ENCODE peak calls at places on chromosomes 12 and 14, in eight cellular contexts. M is ovary; R is CD8-positive, alpha-beta memory T cell; O is MM.1S; G is H9; B is osteoblast; L is AG04450; I is keratinocyte. A is an unnamed sample.

GRCh38 chr14:99820702-99821331 is 27.6 kb downstream of the EML1 start:
- DNase-seq in M (no peak), R (no peak), O (no peak), G (no peak), B (no peak), L (no peak), I (no peak), A (no peak)

GRCh38 chr12:122356192-122356635 is 66.3 kb downstream of the CLIP1 start:
- DNase-seq in M (peak), R (peak), O (peak), G (peak), B (peak), L (peak), I (peak), A (no peak)

GRCh38 chr12:85781751-85782150 is 54.5 kb downstream of the RASSF9 start:
- DNase-seq in M (no peak), R (no peak), O (no peak), G (no peak), B (no peak), L (no peak), I (no peak), A (no peak)

GRCh38 chr14:89773151-89773550 is 181.4 kb downstream of the EFCAB11 start:
- DNase-seq in M (no peak), R (no peak), O (peak), G (no peak), B (no peak), L (no peak), I (no peak), A (no peak)

GRCh38 chr12:112170376-112170775 is 45.0 kb downstream of the TRAFD1 start:
- DNase-seq in M (no peak), R (no peak), O (no peak), G (no peak), B (peak), L (no peak), I (no peak), A (no peak)

GRCh38 chr14:21455912-21456667 is at the start of gene CHD8:
- DNase-seq in M (peak), R (peak), O (peak), G (peak), B (peak), L (peak), I (peak), A (peak)

GRCh38 chr12:4857472-4858291 is 52.0 kb upstream of the KCNA1 start:
- DNase-seq in M (peak), R (peak), O (peak), G (peak), B (peak), L (peak), I (no peak), A (no peak)

GRCh38 chr14:65850429-65851145 is 438.1 kb downstream of the FUT8 start:
- DNase-seq in M (no peak), R (peak), O (peak), G (no peak), B (no peak), L (no peak), I (no peak), A (no peak)

GRCh38 chr14:60753264-60754126 is 18.9 kb downstream of the MNAT1 start:
- DNase-seq in M (no peak), R (peak), O (peak), G (no peak), B (no peak), L (no peak), I (no peak), A (no peak)

GRCh38 chr14:80567905-80568512 is 356.7 kb upstream of the DIO2 start:
- DNase-seq in M (no peak), R (no peak), O (no peak), G (no peak), B (no peak), L (peak), I (peak), A (peak)

GRCh38 chr14:85296466-85297210 is 233.3 kb upstream of the FLRT2 start:
- DNase-seq in M (no peak), R (no peak), O (no peak), G (no peak), B (peak), L (peak), I (no peak), A (peak)

GRCh38 chr14:35470775-35471174 is 63.2 kb upstream of the INSM2 start:
- DNase-seq in M (no peak), R (no peak), O (no peak), G (no peak), B (no peak), L (no peak), I (no peak), A (no peak)

GRCh38 chr14:34363733-34364134 is 98.3 kb downstream of the SPTSSA start:
- DNase-seq in M (no peak), R (no peak), O (no peak), G (no peak), B (peak), L (no peak), I (peak), A (no peak)

GRCh38 chr12:51528852-51529545 is 62.0 kb upstream of the SCN8A start:
- DNase-seq in M (no peak), R (no peak), O (no peak), G (no peak), B (no peak), L (no peak), I (no peak), A (no peak)

GRCh38 chr12:53453953-53454640 is 2.2 kb downstream of the PCBP2 start:
- DNase-seq in M (no peak), R (no peak), O (peak), G (no peak), B (no peak), L (no peak), I (no peak), A (no peak)

GRCh38 chr14:90774316-90774715 is 41.9 kb downstream of the TTC7B start:
- DNase-seq in M (no peak), R (no peak), O (no peak), G (no peak), B (no peak), L (no peak), I (no peak), A (no peak)

GRCh38 chr14:25516838-25517237 is 466.9 kb upstream of the STXBP6 start:
- DNase-seq in M (no peak), R (no peak), O (no peak), G (peak), B (no peak), L (no peak), I (no peak), A (no peak)

GRCh38 chr12:22046968-22047390 is 961 bp downstream of the CMAS start:
- DNase-seq in M (no peak), R (no peak), O (no peak), G (no peak), B (peak), L (no peak), I (peak), A (no peak)

GRCh38 chr12:128586630-128587029 is 237.1 kb downstream of the SLC15A4 start:
- DNase-seq in M (no peak), R (no peak), O (no peak), G (no peak), B (no peak), L (no peak), I (no peak), A (no peak)

DNA sequence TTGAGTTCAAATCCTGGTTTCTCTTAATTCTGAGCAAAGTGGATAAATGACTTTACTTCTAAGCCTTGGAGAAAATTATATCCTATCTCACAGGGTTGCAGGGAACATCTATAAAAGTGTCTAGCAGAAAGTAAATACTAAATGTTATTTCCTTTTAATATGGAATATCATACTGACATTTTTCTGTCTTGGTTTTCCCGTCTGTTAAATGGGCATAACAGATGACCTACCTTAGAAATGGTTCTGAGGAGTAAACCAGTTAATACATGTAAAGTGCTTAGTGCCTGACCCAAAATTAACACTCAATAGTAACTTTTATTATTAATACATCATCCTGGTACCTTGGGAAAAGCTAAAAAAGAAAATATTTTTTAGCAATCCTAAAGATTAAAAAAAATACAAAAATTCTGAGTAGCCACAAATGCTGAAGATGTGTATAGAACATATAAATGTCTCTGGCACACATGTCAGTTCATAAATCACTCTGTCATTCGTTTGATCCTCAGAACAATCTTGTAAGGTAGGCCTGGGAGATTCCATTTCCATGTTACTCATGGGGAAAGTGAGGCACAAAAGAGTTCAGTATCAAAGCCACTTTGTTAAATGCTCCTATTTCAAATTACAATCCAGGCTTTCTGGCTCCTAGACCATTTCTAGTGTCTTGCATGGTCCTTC is 1.3 kb downstream of the VIPAS39 start:
- DNase-seq in M (no peak), R (no peak), O (no peak), G (no peak), B (no peak), L (no peak), I (no peak), A (no peak)
- H3K27ac ChIP-seq in M (no peak), R (no peak), O (no peak), G (no peak), B (no peak), L (no peak), I (no peak), A (no peak)

GRCh38 chr12:102653406-102653805 is 173.0 kb upstream of the IGF1 start:
- DNase-seq in M (no peak), R (no peak), O (no peak), G (no peak), B (peak), L (no peak), I (no peak), A (no peak)
- H3K27ac ChIP-seq in M (no peak), R (no peak), O (no peak), G (no peak), B (no peak), L (no peak), I (no peak), A (no peak)

DNA sequence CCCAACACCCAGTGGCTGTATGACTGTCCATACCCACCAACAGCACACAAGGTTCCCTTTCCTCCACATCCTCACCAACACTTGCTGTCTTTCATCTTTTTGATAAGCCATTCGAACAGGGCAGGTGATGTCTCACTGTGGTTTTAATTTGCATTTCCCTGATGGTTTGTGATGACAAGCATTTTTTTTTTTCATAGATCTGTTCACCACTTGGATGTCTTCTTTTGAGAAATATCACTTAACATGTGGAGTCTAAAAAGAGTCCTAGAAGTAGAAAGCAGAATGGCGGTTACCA is 198.1 kb upstream of the DIO3 start:
- DNase-seq in M (no peak), R (no peak), O (no peak), G (no peak), B (peak), L (no peak), I (no peak), A (no peak)
- H3K27ac ChIP-seq in M (no peak), R (no peak), O (no peak), G (no peak), B (no peak), L (no peak), I (no peak), A (no peak)

GRCh38 chr12:56487448-56488040 is 417 bp downstream of the GLS2 start:
- DNase-seq in M (peak), R (no peak), O (peak), G (peak), B (no peak), L (no peak), I (no peak), A (no peak)

GRCh38 chr12:56486694-56487093 is 1.3 kb downstream of the GLS2 start:
- DNase-seq in M (no peak), R (no peak), O (no peak), G (no peak), B (no peak), L (no peak), I (no peak), A (no peak)

GRCh38 chr12:56484566-56484965 is 3.4 kb downstream of the GLS2 start:
- DNase-seq in M (no peak), R (no peak), O (no peak), G (no peak), B (no peak), L (no peak), I (no peak), A (no peak)

DNA sequence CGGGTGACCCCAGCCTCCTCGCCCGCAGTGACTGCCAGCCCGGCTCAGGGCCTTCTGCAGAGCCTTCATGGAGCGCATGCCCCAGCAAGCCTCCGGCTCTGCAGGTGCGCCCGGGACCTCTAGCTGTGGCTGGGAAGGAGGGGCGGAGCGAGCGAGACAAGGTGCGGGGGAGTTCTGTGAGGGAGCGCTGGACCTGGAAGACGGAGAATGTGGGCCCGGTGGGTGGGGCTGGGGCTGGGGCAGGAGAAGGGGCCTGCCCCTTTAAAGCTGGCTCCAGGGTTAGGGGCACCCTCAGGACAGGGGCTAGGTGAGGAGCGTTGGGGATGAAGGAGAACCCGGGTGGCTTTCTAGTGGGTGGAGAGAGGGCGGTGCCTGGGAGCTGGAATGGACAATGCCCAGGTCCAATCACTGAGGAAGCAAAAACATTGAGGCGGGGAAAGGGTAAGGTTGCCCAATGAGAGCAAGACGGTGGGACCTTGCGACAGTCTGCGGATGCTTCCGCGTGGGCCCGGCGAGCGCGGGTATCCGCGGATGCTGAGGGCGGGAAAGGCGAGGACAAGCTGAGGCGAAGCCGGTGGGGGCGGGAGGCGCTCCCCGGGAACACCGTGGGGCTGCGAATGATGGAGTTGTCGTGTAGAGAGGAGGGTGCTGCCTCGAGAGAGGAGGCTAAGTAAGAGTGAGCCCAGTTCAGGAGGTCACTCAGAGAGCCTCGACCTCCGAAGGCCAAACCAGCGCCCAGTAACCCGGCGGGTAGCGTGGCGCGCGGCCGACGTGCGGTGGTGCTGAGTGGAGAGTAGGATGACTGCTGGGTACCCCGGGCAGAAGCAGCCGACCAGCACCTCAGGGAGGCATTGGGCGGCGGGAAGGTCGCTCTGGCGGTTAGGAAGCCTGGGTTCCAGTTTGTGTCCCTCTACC is at the start of gene GLS2:
- DNase-seq in M (peak), R (peak), O (peak), G (peak), B (peak), L (peak), I (peak), A (peak)
- H3K27ac ChIP-seq in M (no peak), R (no peak), O (no peak), G (no peak), B (no peak), L (no peak), I (no peak), A (no peak)

GRCh38 chr12:11810160-11810559 is 160.7 kb downstream of the ETV6 start:
- DNase-seq in M (no peak), R (no peak), O (no peak), G (no peak), B (no peak), L (no peak), I (no peak), A (no peak)
- H3K27ac ChIP-seq in M (no peak), R (no peak), O (no peak), G (no peak), B (no peak), L (no peak), I (no peak), A (no peak)

DNA sequence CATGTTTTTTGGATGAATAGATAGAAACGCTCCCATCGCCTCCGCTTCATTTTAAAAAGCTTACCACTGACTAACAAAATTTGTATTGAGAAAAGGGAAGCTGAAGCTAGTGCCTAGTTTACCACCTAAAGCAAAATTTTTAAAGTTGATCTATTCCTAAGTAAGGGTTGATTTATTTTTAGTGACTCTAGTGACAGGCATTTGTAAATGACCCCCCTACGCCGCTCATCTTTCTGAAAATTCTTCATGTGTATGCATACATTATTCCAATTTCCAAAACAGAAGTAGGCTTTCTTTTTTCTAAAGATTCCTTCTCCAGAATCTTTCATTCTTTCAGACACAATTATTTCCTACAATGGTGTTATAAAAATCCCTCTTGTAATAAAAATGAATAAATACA is 5.4 kb downstream of the HMGA2 start:
- DNase-seq in M (no peak), R (no peak), O (no peak), G (no peak), B (no peak), L (no peak), I (no peak), A (no peak)
- H3K27ac ChIP-seq in M (no peak), R (no peak), O (no peak), G (no peak), B (peak), L (no peak), I (peak), A (peak)

GRCh38 chr12:57518176-57518919 is 2.0 kb downstream of the DDIT3 start:
- DNase-seq in M (no peak), R (no peak), O (no peak), G (no peak), B (peak), L (no peak), I (no peak), A (no peak)
- H3K27ac ChIP-seq in M (peak), R (peak), O (no peak), G (no peak), B (peak), L (peak), I (peak), A (peak)